ENCODE peak calls at places on chromosomes 3 and 15, in five cellular contexts. One of them, this sample, is unnamed.

GRCh38 chr15:61750271-61751084 is 309.8 kb downstream of the VPS13C start:
- DNase-seq in H1: no peak
- DNase-seq in SK-N-SH: peak; percentile 27
- DNase-seq in K562: no peak
- DNase-seq in GM12878: no peak
- DNase-seq in this sample: no peak

GRCh38 chr15:77871838-77872371 is 205.6 kb downstream of the TBC1D2B start:
- DNase-seq in H1: peak; percentile 77
- DNase-seq in K562: peak; percentile 41
- DNase-seq in SK-N-SH: no peak
- DNase-seq in GM12878: no peak
- DNase-seq in this sample: no peak

GRCh38 chr3:12752111-12752510 is 6.9 kb downstream of the TMEM40 start:
- DNase-seq in K562: no peak
- DNase-seq in GM12878: no peak
- DNase-seq in SK-N-SH: no peak
- DNase-seq in H1: no peak
- DNase-seq in this sample: no peak

GRCh38 chr15:38991126-38991525 is 426.5 kb upstream of the RASGRP1 start:
- DNase-seq in GM12878: no peak
- DNase-seq in SK-N-SH: peak; percentile 36
- DNase-seq in K562: peak; percentile 8
- DNase-seq in H1: no peak
- DNase-seq in this sample: peak; percentile 13

GRCh38 chr15:83372434-83372873 is 74.7 kb upstream of the SH3GL3 start:
- DNase-seq in K562: no peak
- DNase-seq in SK-N-SH: no peak
- DNase-seq in GM12878: no peak
- DNase-seq in H1: no peak
- DNase-seq in this sample: no peak

GRCh38 chr15:45242289-45242688 is 9.7 kb upstream of the SLC28A2 start:
- DNase-seq in H1: no peak
- DNase-seq in K562: peak; percentile 29
- DNase-seq in GM12878: no peak
- DNase-seq in SK-N-SH: no peak
- DNase-seq in this sample: no peak

GRCh38 chr15:29207758-29208108 is 61.9 kb downstream of the NSMCE3 start:
- DNase-seq in H1: no peak
- DNase-seq in K562: no peak
- DNase-seq in GM12878: no peak
- DNase-seq in SK-N-SH: no peak
- DNase-seq in this sample: no peak

GRCh38 chr3:26652157-26652556 is 29.6 kb downstream of the LRRC3B start:
- DNase-seq in K562: no peak
- DNase-seq in GM12878: no peak
- DNase-seq in H1: no peak
- DNase-seq in SK-N-SH: no peak
- DNase-seq in this sample: no peak

GRCh38 chr15:69916169-69916785 is 181.4 kb downstream of the TLE3 start:
- DNase-seq in GM12878: no peak
- DNase-seq in SK-N-SH: no peak
- DNase-seq in H1: no peak
- DNase-seq in K562: no peak
- DNase-seq in this sample: no peak

GRCh38 chr15:96699871-96700401 is 369.4 kb downstream of the NR2F2 start:
- DNase-seq in GM12878: no peak
- DNase-seq in H1: no peak
- DNase-seq in K562: no peak
- DNase-seq in SK-N-SH: no peak
- DNase-seq in this sample: no peak

GRCh38 chr15:37086120-37086519 is 14.2 kb downstream of the MEIS2 start:
- DNase-seq in SK-N-SH: no peak
- DNase-seq in GM12878: no peak
- DNase-seq in H1: no peak
- DNase-seq in K562: no peak
- DNase-seq in this sample: no peak

GRCh38 chr3:33360136-33360825 is 79.9 kb downstream of the UBP1 start:
- DNase-seq in H1: no peak
- DNase-seq in SK-N-SH: no peak
- DNase-seq in K562: no peak
- DNase-seq in GM12878: no peak
- DNase-seq in this sample: peak; percentile 41

GRCh38 chr15:69435980-69436379 is 16.6 kb upstream of the RPLP1 start:
- DNase-seq in K562: no peak
- DNase-seq in H1: no peak
- DNase-seq in SK-N-SH: no peak
- DNase-seq in GM12878: no peak
- DNase-seq in this sample: no peak

GRCh38 chr15:41292521-41292920 is 39.9 kb downstream of the OIP5 start:
- DNase-seq in H1: no peak
- DNase-seq in SK-N-SH: no peak
- DNase-seq in GM12878: no peak
- DNase-seq in K562: no peak
- DNase-seq in this sample: no peak

GRCh38 chr3:30311781-30312180 is 294.6 kb upstream of the TGFBR2 start:
- DNase-seq in H1: no peak
- DNase-seq in SK-N-SH: no peak
- DNase-seq in GM12878: no peak
- DNase-seq in K562: no peak
- DNase-seq in this sample: no peak

GRCh38 chr3:157248590-157249425 is 88.9 kb upstream of the CCNL1 start:
- DNase-seq in SK-N-SH: no peak
- DNase-seq in H1: no peak
- DNase-seq in GM12878: no peak
- DNase-seq in K562: peak; percentile 51
- DNase-seq in this sample: peak; percentile 10

GRCh38 chr3:127762077-127762786 is 60.1 kb downstream of the MGLL start:
- DNase-seq in H1: no peak
- DNase-seq in K562: no peak
- DNase-seq in GM12878: peak; percentile 56
- DNase-seq in SK-N-SH: no peak
- DNase-seq in this sample: no peak

GRCh38 chr15:75328493-75329314 is 7.2 kb upstream of the COMMD4 start:
- DNase-seq in GM12878: no peak
- DNase-seq in K562: no peak
- DNase-seq in SK-N-SH: no peak
- DNase-seq in H1: no peak
- DNase-seq in this sample: no peak

GRCh38 chr3:47362704-47363103 is 18.1 kb upstream of the PTPN23 start:
- DNase-seq in H1: no peak
- DNase-seq in GM12878: no peak
- DNase-seq in SK-N-SH: no peak
- DNase-seq in K562: no peak
- DNase-seq in this sample: no peak

GRCh38 chr3:102974333-102974732 is 539.5 kb downstream of the ZPLD1 start:
- DNase-seq in GM12878: no peak
- DNase-seq in H1: no peak
- DNase-seq in K562: no peak
- DNase-seq in SK-N-SH: no peak
- DNase-seq in this sample: no peak
- TF ChIP-seq EP300 in GM12878: no peak
- TF ChIP-seq EP300 in H1: no peak
- TF ChIP-seq EP300 in K562: no peak
- TF ChIP-seq EP300 in SK-N-SH: no peak
- TF ChIP-seq EP300 in this sample: no peak

GRCh38 chr3:138442996-138443395 is 8.6 kb downstream of the ESYT3 start:
- DNase-seq in H1: no peak
- DNase-seq in SK-N-SH: no peak
- DNase-seq in K562: no peak
- DNase-seq in GM12878: no peak
- DNase-seq in this sample: no peak

GRCh38 chr3:138441256-138441655 is 6.8 kb downstream of the ESYT3 start:
- DNase-seq in K562: no peak
- DNase-seq in GM12878: no peak
- DNase-seq in SK-N-SH: peak; percentile 11
- DNase-seq in H1: no peak
- DNase-seq in this sample: no peak

GRCh38 chr3:138440596-138440995 is 6.2 kb downstream of the ESYT3 start:
- DNase-seq in GM12878: no peak
- DNase-seq in K562: no peak
- DNase-seq in H1: no peak
- DNase-seq in SK-N-SH: peak; percentile 7
- DNase-seq in this sample: no peak

GRCh38 chr3:138442433-138442832 is 8.0 kb downstream of the ESYT3 start:
- DNase-seq in K562: peak; percentile 83
- DNase-seq in GM12878: no peak
- DNase-seq in SK-N-SH: no peak
- DNase-seq in H1: no peak
- DNase-seq in this sample: peak; percentile 59

GRCh38 chr3:138441742-138442141 is 7.3 kb downstream of the ESYT3 start:
- DNase-seq in K562: no peak
- DNase-seq in GM12878: no peak
- DNase-seq in H1: no peak
- DNase-seq in SK-N-SH: peak; percentile 7
- DNase-seq in this sample: no peak
- TF ChIP-seq TAF1 in K562: no peak
- TF ChIP-seq TAF1 in GM12878: no peak
- TF ChIP-seq TAF1 in H1: no peak
- TF ChIP-seq TAF1 in SK-N-SH: no peak
- TF ChIP-seq TAF1 in this sample: no peak

GRCh38 chr3:81744366-81744765 is 17.1 kb downstream of the GBE1 start:
- DNase-seq in GM12878: no peak
- DNase-seq in H1: no peak
- DNase-seq in SK-N-SH: no peak
- DNase-seq in K562: peak; percentile 38
- DNase-seq in this sample: peak; percentile 37
- TF ChIP-seq EP300 in GM12878: no peak
- TF ChIP-seq EP300 in H1: no peak
- TF ChIP-seq EP300 in SK-N-SH: no peak
- TF ChIP-seq EP300 in K562: peak; percentile 38
- TF ChIP-seq EP300 in this sample: no peak

GRCh38 chr15:60087561-60087960 is 83.5 kb downstream of the FOXB1 start:
- DNase-seq in SK-N-SH: no peak
- DNase-seq in K562: no peak
- DNase-seq in H1: no peak
- DNase-seq in GM12878: no peak
- DNase-seq in this sample: no peak
- TF ChIP-seq TAF1 in SK-N-SH: no peak
- TF ChIP-seq TAF1 in K562: no peak
- TF ChIP-seq TAF1 in H1: no peak
- TF ChIP-seq TAF1 in GM12878: no peak
- TF ChIP-seq TAF1 in this sample: no peak

DNA sequence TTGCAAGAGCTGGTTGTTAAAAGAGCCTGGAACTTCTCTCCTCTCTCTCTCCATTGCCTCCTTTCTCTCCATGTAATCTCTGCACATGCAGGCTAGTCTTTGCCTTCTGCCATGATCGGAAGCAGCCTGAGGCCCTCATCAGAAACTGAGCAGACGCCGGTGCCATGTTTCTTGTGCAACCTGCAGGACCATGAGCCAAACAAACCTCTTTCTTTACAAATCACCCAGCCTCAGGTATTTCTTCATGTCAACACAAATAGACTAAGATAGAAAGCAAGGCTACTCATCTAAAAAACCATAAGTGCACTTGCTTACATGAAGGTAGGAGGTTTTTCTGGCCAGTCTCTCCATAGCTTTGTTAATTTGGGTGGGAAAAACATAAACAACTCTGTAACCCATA is 8.7 kb downstream of the PDZRN3 start:
- DNase-seq in SK-N-SH: no peak
- DNase-seq in K562: no peak
- DNase-seq in H1: no peak
- DNase-seq in GM12878: no peak
- DNase-seq in this sample: no peak
- TF ChIP-seq EP300 in SK-N-SH: no peak
- TF ChIP-seq EP300 in K562: no peak
- TF ChIP-seq EP300 in H1: no peak
- TF ChIP-seq EP300 in GM12878: no peak
- TF ChIP-seq EP300 in this sample: no peak